ENCODE peak calls at places on chromosomes 6 and 20, in eight cellular contexts. E is mucosa of descending colon; V is NCI-H510A treated with DMSO at 0.1 percent for 48 hours; C is transverse colon; D is activated gamma-delta T cell treated with Interleukin-2 at 50 U/mL for 16 hours; I is stimulated activated CD4-positive, alpha-beta T cell treated with anti-CD3 and anti-CD28 coated beads, TNF-alpha, amount 100 ng/mL, for 48 hours; Y is midbrain; S is iris pigment epithelial cell. T is an unnamed sample.

GRCh38 chr6:16918586-16918985 is 157.3 kb upstream of the ATXN1 start:
- DNase-seq in E (no peak), V (no peak), C (no peak), D (no peak), I (no peak), Y (no peak), S (no peak), T (no peak)

GRCh38 chr6:37897321-37897720 is 77.8 kb downstream of the ZFAND3 start:
- DNase-seq in E (no peak), V (no peak), C (no peak), D (no peak), I (no peak), Y (no peak), S (peak), T (no peak)

GRCh38 chr6:162849269-162849668 is 121.5 kb downstream of the PACRG start:
- DNase-seq in E (no peak), V (no peak), C (no peak), D (no peak), I (no peak), Y (peak), S (no peak), T (no peak)

GRCh38 chr6:138724015-138724414 is 49.6 kb upstream of the CCDC28A start:
- DNase-seq in E (no peak), V (no peak), C (peak), D (no peak), I (no peak), Y (peak), S (peak), T (no peak)

GRCh38 chr6:4778086-4778485 is 1.9 kb downstream of the CDYL start:
- DNase-seq in E (no peak), V (no peak), C (no peak), D (no peak), I (no peak), Y (no peak), S (peak), T (no peak)

GRCh38 chr6:56242343-56242742 is 5.0 kb downstream of the COL21A1 start:
- DNase-seq in E (no peak), V (peak), C (no peak), D (no peak), I (no peak), Y (peak), S (peak), T (peak)

GRCh38 chr20:34046330-34046729 is 52.6 kb downstream of the RALY start:
- DNase-seq in E (no peak), V (no peak), C (no peak), D (no peak), I (no peak), Y (no peak), S (no peak), T (no peak)

GRCh38 chr6:111565316-111566221 is 40.1 kb downstream of the TRAF3IP2 start:
- DNase-seq in E (no peak), V (peak), C (no peak), D (no peak), I (no peak), Y (no peak), S (no peak), T (peak)

GRCh38 chr6:161169060-161169459 is 104.8 kb downstream of the AGPAT4 start:
- DNase-seq in E (no peak), V (no peak), C (no peak), D (no peak), I (no peak), Y (no peak), S (peak), T (no peak)

GRCh38 chr6:53894086-53894485 is 99.3 kb downstream of the LRRC1 start:
- DNase-seq in E (no peak), V (peak), C (peak), D (no peak), I (peak), Y (peak), S (peak), T (peak)

GRCh38 chr6:132964101-132964867 is 149.9 kb downstream of the RPS12 start:
- DNase-seq in E (no peak), V (no peak), C (no peak), D (no peak), I (no peak), Y (no peak), S (peak), T (peak)

GRCh38 chr6:165662041-165662491 is 975 bp downstream of the PDE10A start:
- DNase-seq in E (no peak), V (no peak), C (no peak), D (no peak), I (no peak), Y (no peak), S (peak), T (peak)

GRCh38 chr6:15504040-15504491 is 158.8 kb downstream of the DTNBP1 start:
- DNase-seq in E (no peak), V (no peak), C (peak), D (no peak), I (no peak), Y (peak), S (no peak), T (no peak)

GRCh38 chr20:32238483-32239425 is 31.1 kb downstream of the POFUT1 start:
- DNase-seq in E (no peak), V (no peak), C (no peak), D (no peak), I (no peak), Y (no peak), S (no peak), T (no peak)

GRCh38 chr6:53070808-53071207 is 5.6 kb downstream of the FBXO9 start:
- DNase-seq in E (no peak), V (no peak), C (no peak), D (no peak), I (peak), Y (no peak), S (no peak), T (no peak)

GRCh38 chr6:169945117-169945516 is 193.7 kb downstream of the ERMARD start:
- DNase-seq in E (no peak), V (no peak), C (no peak), D (no peak), I (no peak), Y (no peak), S (no peak), T (no peak)

GRCh38 chr20:10550204-10551118 is 115.4 kb downstream of the SLX4IP start:
- DNase-seq in E (no peak), V (no peak), C (no peak), D (no peak), I (no peak), Y (no peak), S (no peak), T (no peak)

GRCh38 chr6:129340983-129341382 is 369.0 kb downstream of the ARHGAP18 start:
- DNase-seq in E (no peak), V (no peak), C (no peak), D (no peak), I (no peak), Y (no peak), S (peak), T (no peak)

GRCh38 chr6:161393292-161393691 is 119.4 kb upstream of the AGPAT4 start:
- DNase-seq in E (no peak), V (no peak), C (no peak), D (no peak), I (no peak), Y (no peak), S (no peak), T (no peak)

GRCh38 chr6:143410859-143411270 is 39.6 kb downstream of the ADAT2 start:
- DNase-seq in E (no peak), V (no peak), C (no peak), D (no peak), I (no peak), Y (no peak), S (peak), T (no peak)

GRCh38 chr6:34888874-34889555 is at the start of gene ANKS1A:
- DNase-seq in E (peak), V (peak), C (peak), D (peak), I (peak), Y (peak), S (peak), T (peak)

GRCh38 chr20:36344517-36345132 is 38.5 kb downstream of the DLGAP4 start:
- DNase-seq in E (peak), V (no peak), C (peak), D (no peak), I (no peak), Y (peak), S (peak), T (no peak)

T was measured in NCI-H1105.